ENCODE peak calls at places on chromosome 12, in four cellular contexts. T is GM12878, D is HepG2, I is H1. X is an unnamed sample.
A peak's percentile ranks its signal among the peaks of the same experiment; 100 is the strongest.

GRCh38 chr12:21308785-21309184 is 25.9 kb downstream of the SLCO1A2 start:
- DNase-seq in T (no peak), D (no peak), I (no peak), X (no peak)

GRCh38 chr12:104549820-104550480 is 93.2 kb downstream of the CHST11 start:
- DNase-seq in T (no peak), D (no peak), I (no peak), X (no peak)

GRCh38 chr12:1054103-1054838 is 63.2 kb downstream of the ERC1 start:
- DNase-seq in T (no peak), D (peak; percentile 94), I (no peak), X (no peak)

GRCh38 chr12:57027011-57027804 is 10.9 kb upstream of the TAC3 start:
- DNase-seq in T (no peak), D (no peak), I (no peak), X (peak; percentile 76)

GRCh38 chr12:47307680-47308399 is 228.1 kb upstream of the AMIGO2 start:
- DNase-seq in T (peak; percentile 31), D (peak; percentile 43), I (no peak), X (peak; percentile 23)

GRCh38 chr12:118120579-118121363 is 15.2 kb upstream of the PEBP1 start:
- DNase-seq in T (no peak), D (peak; percentile 91), I (peak; percentile 79), X (peak; percentile 89)

GRCh38 chr12:105840384-105840783 is 298.4 kb downstream of the NUAK1 start:
- DNase-seq in T (no peak), D (no peak), I (no peak), X (peak; percentile 40)

GRCh38 chr12:28711411-28711810 is 437.7 kb upstream of the FAR2 start:
- DNase-seq in T (no peak), D (no peak), I (no peak), X (no peak)

GRCh38 chr12:2858944-2859352 is 2.1 kb upstream of the TEX52 start:
- DNase-seq in T (no peak), D (no peak), I (no peak), X (no peak)

GRCh38 chr12:119990382-119990874 is 1.4 kb downstream of the BICDL1 start:
- DNase-seq in T (no peak), D (no peak), I (no peak), X (no peak)

GRCh38 chr12:105330938-105331804 is 680 bp downstream of the C12orf75 start:
- DNase-seq in T (no peak), D (no peak), I (no peak), X (peak; percentile 14)

GRCh38 chr12:12676605-12677004 is 19.4 kb downstream of the GPR19 start:
- DNase-seq in T (no peak), D (no peak), I (peak; percentile 39), X (no peak)

GRCh38 chr12:1552978-1553471 is 41.4 kb downstream of the FBXL14 start:
- DNase-seq in T (no peak), D (no peak), I (no peak), X (no peak)

GRCh38 chr12:124359671-124360581 is 65.0 kb downstream of the RFLNA start:
- DNase-seq in T (no peak), D (no peak), I (no peak), X (no peak)

GRCh38 chr12:65619018-65619417 is 205.3 kb upstream of the HMGA2 start:
- DNase-seq in T (no peak), D (no peak), I (no peak), X (no peak)

GRCh38 chr12:1553987-1554982 is 40.1 kb downstream of the FBXL14 start:
- DNase-seq in T (peak; percentile 94), D (no peak), I (no peak), X (no peak)

GRCh38 chr12:89353188-89353822 is 1.0 kb upstream of the DUSP6 start:
- DNase-seq in T (no peak), D (peak; percentile 89), I (peak; percentile 89), X (no peak)

GRCh38 chr12:25308761-25309160 is 58.0 kb upstream of the KRAS start:
- DNase-seq in T (no peak), D (no peak), I (no peak), X (no peak)

GRCh38 chr12:65609359-65609771 is 214.9 kb upstream of the HMGA2 start:
- DNase-seq in T (no peak), D (no peak), I (no peak), X (no peak)

GRCh38 chr12:124438415-124439056 is 128.9 kb downstream of the NCOR2 start:
- DNase-seq in T (no peak), D (no peak), I (no peak), X (no peak)

GRCh38 chr12:15601210-15601800 is 187.9 kb downstream of the EPS8 start:
- DNase-seq in T (no peak), D (no peak), I (no peak), X (no peak)

GRCh38 chr12:87155616-87156015 is 873.6 kb downstream of the C12orf50 start:
- DNase-seq in T (no peak), D (no peak), I (no peak), X (no peak)

GRCh38 chr12:32589165-32589891 is 89.8 kb upstream of the DNM1L start:
- DNase-seq in T (no peak), D (no peak), I (no peak), X (no peak)

GRCh38 chr12:113214938-113215400 is 6.3 kb upstream of the TPCN1 start:
- DNase-seq in T (peak; percentile 80), D (peak; percentile 81), I (no peak), X (no peak)

GRCh38 chr12:89451876-89452275 is 72.7 kb downstream of the GALNT4 start:
- DNase-seq in T (no peak), D (no peak), I (peak; percentile 50), X (no peak)

GRCh38 chr12:128382946-128383739 is 116.2 kb downstream of the TMEM132C start:
- DNase-seq in T (no peak), D (no peak), I (peak; percentile 52), X (no peak)

GRCh38 chr12:65464930-65465329 is 186.4 kb downstream of the MSRB3 start:
- DNase-seq in T (no peak), D (no peak), I (no peak), X (no peak)

GRCh38 chr12:108514973-108515814 is at the start of gene FICD:
- DNase-seq in T (peak; percentile 97), D (peak; percentile 97), I (peak; percentile 99), X (peak; percentile 94)

GRCh38 chr12:53098982-53099651 is 1.6 kb downstream of the IGFBP6 start:
- DNase-seq in T (no peak), D (peak; percentile 91), I (peak; percentile 97), X (peak; percentile 96)

GRCh38 chr12:53096761-53097160 is 706 bp upstream of the IGFBP6 start:
- DNase-seq in T (no peak), D (no peak), I (peak; percentile 67), X (no peak)

GRCh38 chr12:53097207-53097563 is 282 bp upstream of the IGFBP6 start:
- DNase-seq in T (no peak), D (no peak), I (no peak), X (no peak)

GRCh38 chr12:53097564-53098353 is at the start of gene IGFBP6:
- DNase-seq in T (no peak), D (no peak), I (peak; percentile 80), X (peak; percentile 62)

GRCh38 chr12:53098354-53098981 is 1.0 kb downstream of the IGFBP6 start:
- DNase-seq in T (no peak), D (no peak), I (no peak), X (peak; percentile 31)
- H3K9ac ChIP-seq in T (no peak overlapping the region), D (peak overlapping the region; percentile 40), I (no peak overlapping the region), X (peak overlapping the region; percentile 56)

DNA sequence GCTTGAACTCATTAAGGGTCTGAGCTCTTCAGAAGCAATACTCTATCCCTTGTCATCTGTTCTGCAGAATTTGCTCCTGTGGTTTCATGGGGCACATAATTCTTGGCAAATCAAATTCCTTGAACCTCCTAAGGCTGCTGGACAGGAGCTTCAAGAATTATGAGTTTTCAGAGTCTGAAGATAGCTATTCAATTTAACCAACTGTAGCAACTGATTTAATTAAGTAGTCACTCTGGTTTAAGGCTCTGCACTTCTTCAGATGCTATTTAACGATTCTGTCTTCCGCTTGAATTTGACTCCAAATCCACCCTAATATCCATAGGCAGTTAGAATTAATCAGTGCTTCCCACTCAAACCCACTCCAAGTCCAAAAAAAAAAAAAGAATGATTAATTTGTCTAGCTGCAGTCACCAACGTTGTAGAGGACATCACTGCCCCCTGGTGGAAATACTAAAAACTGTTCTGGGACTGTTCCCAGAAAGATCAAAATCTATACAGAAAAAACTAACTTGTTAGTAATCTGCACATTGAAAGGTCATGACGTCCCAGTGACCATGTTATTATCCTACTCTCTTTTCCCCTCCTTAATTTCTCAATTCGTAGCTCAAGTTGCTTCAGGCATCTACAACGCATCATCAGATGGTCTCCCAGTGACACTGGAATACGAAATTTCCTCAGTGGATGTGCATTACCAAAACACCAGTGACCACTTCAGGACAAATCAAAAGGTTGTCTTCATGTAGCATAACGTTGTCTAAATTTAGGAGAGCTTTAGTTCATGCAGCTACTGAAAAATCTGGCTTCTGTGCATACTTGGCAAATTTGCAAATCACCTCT is 169.8 kb downstream of the KIF21A start:
- DNase-seq in T (no peak), D (peak; percentile 24), I (peak; percentile 53), X (peak; percentile 59)
- TF ChIP-seq KDM1A in T (no peak), D (no peak), I (no peak), X (no peak)

DNA sequence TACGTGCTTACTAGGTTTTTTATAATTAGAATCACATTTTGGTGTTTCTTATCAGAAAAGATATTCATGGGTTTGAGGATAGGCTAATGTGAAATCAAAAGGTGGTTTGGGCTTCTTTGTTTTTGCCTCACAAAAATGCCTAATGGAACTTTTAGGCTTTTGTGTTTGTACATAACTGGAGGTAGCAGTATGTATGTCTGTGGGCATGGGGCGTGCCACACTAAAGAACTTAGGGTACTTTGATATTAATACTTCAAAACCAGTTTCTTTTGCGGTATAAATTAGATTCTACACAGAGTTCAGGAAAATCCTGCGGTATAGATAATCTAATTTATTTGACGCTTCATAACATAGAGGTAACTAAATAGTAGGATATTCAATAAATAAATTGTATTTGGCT is 1.9 kb downstream of the ETV6 start:
- DNase-seq in T (no peak), D (no peak), I (no peak), X (no peak)
- H3K9ac ChIP-seq in T (peak overlapping the region; percentile 98), D (peak overlapping the region; percentile 75), I (no peak overlapping the region), X (peak overlapping the region; percentile 82)

GRCh38 chr12:51980051-51980808 is 26.5 kb upstream of the TAMALIN start:
- DNase-seq in T (no peak), D (peak; percentile 50), I (peak; percentile 66), X (peak; percentile 88)
- TF ChIP-seq KDM1A in T (no peak), D (no peak), I (no peak), X (no peak)